ENCODE peak calls at places on chromosomes 11 and 22, in four cellular contexts. One of them, this sample, is unnamed.

GRCh38 chr11:128929468-128929867 is 13.2 kb downstream of the TP53AIP1 start:
- DNase-seq in astrocyte of the cerebellum: no peak
- DNase-seq in nucleus accumbens: no peak
- DNase-seq in GM12892: no peak
- DNase-seq in this sample: no peak

GRCh38 chr22:24451162-24451561 is 23.8 kb downstream of the ADORA2A start:
- DNase-seq in astrocyte of the cerebellum: no peak
- DNase-seq in nucleus accumbens: no peak
- DNase-seq in GM12892: no peak
- DNase-seq in this sample: no peak

GRCh38 chr11:122187373-122188165 is 71.6 kb upstream of the BLID start:
- DNase-seq in astrocyte of the cerebellum: no peak
- DNase-seq in nucleus accumbens: no peak
- DNase-seq in GM12892: no peak
- DNase-seq in this sample: no peak

GRCh38 chr11:90189011-90189410 is 33.8 kb downstream of the CHORDC1 start:
- DNase-seq in astrocyte of the cerebellum: no peak
- DNase-seq in nucleus accumbens: no peak
- DNase-seq in GM12892: no peak
- DNase-seq in this sample: no peak

GRCh38 chr11:113532697-113533424 is 57.7 kb upstream of the DRD2 start:
- DNase-seq in astrocyte of the cerebellum: peak
- DNase-seq in nucleus accumbens: peak
- DNase-seq in GM12892: peak
- DNase-seq in this sample: peak

GRCh38 chr11:129447654-129448239 is 72.1 kb downstream of the BARX2 start:
- DNase-seq in astrocyte of the cerebellum: no peak
- DNase-seq in nucleus accumbens: no peak
- DNase-seq in GM12892: no peak
- DNase-seq in this sample: no peak

GRCh38 chr11:114208371-114208770 is 87.8 kb upstream of the NNMT start:
- DNase-seq in astrocyte of the cerebellum: no peak
- DNase-seq in nucleus accumbens: no peak
- DNase-seq in GM12892: no peak
- DNase-seq in this sample: no peak

GRCh38 chr22:42114721-42115120 is 15.9 kb downstream of the CYP2D6 start:
- DNase-seq in astrocyte of the cerebellum: no peak
- DNase-seq in nucleus accumbens: no peak
- DNase-seq in GM12892: no peak
- DNase-seq in this sample: no peak

GRCh38 chr11:102521121-102521520 is 9.4 kb downstream of the MMP7 start:
- DNase-seq in astrocyte of the cerebellum: no peak
- DNase-seq in nucleus accumbens: no peak
- DNase-seq in GM12892: no peak
- DNase-seq in this sample: no peak

GRCh38 chr11:18633256-18634139 is 644 bp downstream of the SPTY2D1 start:
- DNase-seq in astrocyte of the cerebellum: no peak
- DNase-seq in nucleus accumbens: no peak
- DNase-seq in GM12892: no peak
- DNase-seq in this sample: no peak

GRCh38 chr22:32804036-32804435 is 2.5 kb downstream of the TIMP3 start:
- DNase-seq in astrocyte of the cerebellum: no peak
- DNase-seq in nucleus accumbens: no peak
- DNase-seq in GM12892: no peak
- DNase-seq in this sample: no peak

GRCh38 chr22:50708474-50708873 is 29.5 kb upstream of the ACR start:
- DNase-seq in astrocyte of the cerebellum: no peak
- DNase-seq in nucleus accumbens: no peak
- DNase-seq in GM12892: no peak
- DNase-seq in this sample: no peak

GRCh38 chr11:33802414-33802950 is 28.2 kb upstream of the FBXO3 start:
- DNase-seq in astrocyte of the cerebellum: peak
- DNase-seq in nucleus accumbens: peak
- DNase-seq in GM12892: no peak
- DNase-seq in this sample: no peak

GRCh38 chr22:27420817-27421361 is 380.7 kb downstream of the MN1 start:
- DNase-seq in astrocyte of the cerebellum: peak
- DNase-seq in nucleus accumbens: no peak
- DNase-seq in GM12892: no peak
- DNase-seq in this sample: no peak

GRCh38 chr11:10450451-10451398 is 4.3 kb upstream of the AMPD3 start:
- DNase-seq in astrocyte of the cerebellum: no peak
- DNase-seq in nucleus accumbens: no peak
- DNase-seq in GM12892: peak
- DNase-seq in this sample: no peak

This sample was measured in caudate nucleus.